ENCODE peak calls at places on chromosomes 2 and 18, in five cellular contexts. V, D, P, K and O are unnamed samples.

GRCh38 chr2:64992990-64993389 is 3.8 kb downstream of the SLC1A4 start:
- DNase-seq in D (no peak), V (no peak), K (peak; percentile 51), P (no peak), O (no peak)

GRCh38 chr2:54308186-54308585 is 52.2 kb upstream of the TSPYL6 start:
- DNase-seq in V (no peak), K (no peak), D (no peak), P (no peak), O (no peak)

GRCh38 chr18:75319905-75320304 is 107.6 kb downstream of the SMIM21 start:
- DNase-seq in P (no peak), K (no peak), D (no peak), V (no peak), O (no peak)

GRCh38 chr2:71385008-71385407 is 53.4 kb downstream of the ZNF638 start:
- DNase-seq in K (no peak), V (no peak), D (no peak), P (peak; percentile 58), O (no peak)

GRCh38 chr2:158753561-158754302 is 41.4 kb upstream of the DAPL1 start:
- DNase-seq in D (no peak), P (peak; percentile 30), K (no peak), V (peak; percentile 79), O (no peak)

GRCh38 chr18:60838677-60839076 is 466.1 kb upstream of the MC4R start:
- DNase-seq in K (no peak), D (no peak), V (no peak), P (no peak), O (no peak)

GRCh38 chr2:231361701-231362588 is 33.6 kb upstream of the B3GNT7 start:
- DNase-seq in D (no peak), P (no peak), K (no peak), V (peak; percentile 55), O (no peak)

GRCh38 chr2:170307052-170307451 is 129.1 kb downstream of the MYO3B start:
- DNase-seq in D (no peak), P (no peak), V (no peak), K (no peak), O (no peak)

GRCh38 chr18:48784654-48785053 is 166.1 kb downstream of the SMAD7 start:
- DNase-seq in K (no peak), D (no peak), P (no peak), V (no peak), O (no peak)

GRCh38 chr2:222615320-222615719 is 40.6 kb downstream of the FARSB start:
- DNase-seq in V (no peak), D (no peak), P (no peak), K (no peak), O (no peak)
- TF ChIP-seq CTCF in V (no peak), D (no peak), P (no peak), K (no peak), O (no peak)

DNA sequence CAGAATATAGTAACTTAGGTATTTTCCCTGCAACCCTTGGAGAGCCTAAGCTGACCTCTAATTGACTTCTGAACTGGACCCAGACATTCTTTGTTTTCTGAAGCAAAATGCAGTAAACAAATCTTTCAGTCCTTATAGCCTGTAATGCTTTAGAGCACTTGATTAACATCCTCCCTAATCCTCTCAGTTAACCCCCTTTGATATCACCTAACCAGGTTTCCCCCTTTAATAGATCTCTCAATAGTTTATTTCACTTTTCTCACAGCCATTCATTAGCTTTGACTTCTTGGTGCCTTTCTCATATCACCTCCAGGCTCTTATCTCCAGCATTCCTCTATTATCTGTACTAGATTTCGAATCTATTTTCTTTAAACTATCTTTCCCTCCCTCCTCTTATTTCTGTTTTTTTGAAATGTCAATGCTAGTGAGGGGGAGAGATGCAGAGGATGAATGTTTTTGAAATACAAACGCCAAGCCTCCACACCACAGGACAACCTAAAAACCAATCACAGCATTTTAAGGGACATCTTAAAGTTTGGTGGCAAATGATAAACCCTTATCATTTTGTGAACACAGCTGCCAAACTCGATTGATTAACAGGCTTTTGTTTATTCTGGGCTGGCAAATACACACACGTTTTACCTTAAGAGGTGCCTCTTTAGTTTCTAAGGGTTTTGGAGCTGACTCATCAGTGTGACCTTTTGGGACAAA is 4.6 kb upstream of the MEIS1 start:
- DNase-seq in P (no peak), K (no peak), D (no peak), V (peak; percentile 53), O (no peak)
- H3K27me3 ChIP-seq in P (no peaks in the 10 kb centered on the region), K (no peaks in the 10 kb centered on the region), D (peaks cover 3% of the 10 kb centered on the region), V (peaks cover 37% of the 10 kb centered on the region), O (peaks cover 30% of the 10 kb centered on the region)

GRCh38 chr18:26656944-26657536 is 108.7 kb upstream of the KCTD1 start:
- DNase-seq in K (peak; percentile 77), D (no peak), V (peak; percentile 86), P (peak; percentile 3), O (peak; percentile 85)
- TF ChIP-seq CTCF in K (peak; percentile 13), D (no peak), V (peak; percentile 47), P (peak; percentile 46), O (peak; percentile 39)

DNA sequence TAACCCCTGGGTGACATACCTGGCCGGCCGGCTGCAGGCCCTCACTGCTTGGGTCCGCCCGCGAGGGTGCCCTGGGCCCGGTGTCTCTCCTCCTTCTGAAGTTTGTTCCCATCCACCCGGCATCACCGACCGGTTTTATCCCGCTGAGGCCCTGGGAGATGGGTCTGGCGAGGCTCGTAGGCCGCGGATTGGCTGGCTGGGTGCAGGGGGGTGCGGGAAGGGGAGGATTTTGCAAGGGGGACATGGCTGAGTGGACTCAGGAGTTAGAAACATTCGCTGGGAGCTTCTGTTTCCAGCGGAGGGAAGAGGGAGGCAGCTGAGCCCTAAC is at the start of gene PAX8:
- DNase-seq in V (peak; percentile 70), P (no peak), D (no peak), K (no peak), O (no peak)
- H3K27me3 ChIP-seq in V (peaks cover 92% of the 10 kb centered on the region), P (peaks cover 44% of the 10 kb centered on the region), D (peaks cover 34% of the 10 kb centered on the region), K (no peaks in the 10 kb centered on the region), O (peaks cover 50% of the 10 kb centered on the region)

DNA sequence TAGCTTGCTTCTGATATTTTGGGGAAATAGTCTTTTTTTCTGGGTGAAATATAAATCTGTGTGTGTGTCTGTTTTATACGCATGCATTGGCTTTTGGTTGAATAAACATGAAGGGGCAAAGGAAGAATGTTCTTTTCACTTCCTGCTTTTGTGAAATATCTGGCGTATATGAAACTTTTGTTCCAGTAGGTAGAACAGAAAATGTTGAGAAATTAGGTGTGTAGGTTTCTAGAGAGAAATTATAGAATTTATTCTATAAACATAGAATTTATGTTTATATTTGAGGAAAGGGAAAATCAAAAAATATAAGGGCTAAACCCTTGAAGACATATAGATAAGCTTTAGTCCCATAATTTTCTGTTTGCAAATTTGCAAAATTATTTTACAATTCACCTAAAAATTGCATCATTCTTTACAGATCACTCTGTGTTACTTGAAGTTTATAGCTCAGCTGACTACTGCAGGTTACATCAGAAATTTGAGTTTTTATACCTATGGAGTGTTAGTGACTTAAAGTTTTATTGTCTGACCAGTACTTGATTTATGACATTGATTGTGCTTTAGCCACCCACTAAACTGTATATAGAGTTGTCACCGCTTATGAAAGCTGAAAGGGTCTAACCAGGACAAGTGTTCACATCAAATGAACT is 116.1 kb downstream of the FAM117B start:
- DNase-seq in K (no peak), V (no peak), P (no peak), D (no peak), O (no peak)
- TF ChIP-seq CTCF in K (no peak), V (no peak), P (no peak), D (no peak), O (no peak)

GRCh38 chr2:11556101-11556806 is 22.4 kb downstream of the GREB1 start:
- DNase-seq in D (no peak), K (no peak), P (no peak), V (peak; percentile 39), O (peak; percentile 21)
- H3K27me3 ChIP-seq in D (no peaks in the 10 kb centered on the region), K (no peaks in the 10 kb centered on the region), P (peaks cover 49% of the 10 kb centered on the region), V (no peaks in the 10 kb centered on the region), O (no peaks in the 10 kb centered on the region)

GRCh38 chr2:10481666-10482157 is 33.6 kb upstream of the ODC1 start:
- DNase-seq in V (peak; percentile 38), K (no peak), D (no peak), P (no peak), O (peak; percentile 50)

GRCh38 chr2:10481055-10481665 is 33.0 kb upstream of the ODC1 start:
- DNase-seq in P (no peak), V (no peak), K (no peak), D (no peak), O (no peak)

GRCh38 chr2:10478916-10479315 is 30.8 kb upstream of the ODC1 start:
- DNase-seq in V (peak; percentile 49), P (no peak), K (no peak), D (no peak), O (no peak)

GRCh38 chr2:10482460-10482859 is 34.3 kb upstream of the ODC1 start:
- DNase-seq in V (no peak), P (no peak), D (no peak), K (no peak), O (no peak)

DNA sequence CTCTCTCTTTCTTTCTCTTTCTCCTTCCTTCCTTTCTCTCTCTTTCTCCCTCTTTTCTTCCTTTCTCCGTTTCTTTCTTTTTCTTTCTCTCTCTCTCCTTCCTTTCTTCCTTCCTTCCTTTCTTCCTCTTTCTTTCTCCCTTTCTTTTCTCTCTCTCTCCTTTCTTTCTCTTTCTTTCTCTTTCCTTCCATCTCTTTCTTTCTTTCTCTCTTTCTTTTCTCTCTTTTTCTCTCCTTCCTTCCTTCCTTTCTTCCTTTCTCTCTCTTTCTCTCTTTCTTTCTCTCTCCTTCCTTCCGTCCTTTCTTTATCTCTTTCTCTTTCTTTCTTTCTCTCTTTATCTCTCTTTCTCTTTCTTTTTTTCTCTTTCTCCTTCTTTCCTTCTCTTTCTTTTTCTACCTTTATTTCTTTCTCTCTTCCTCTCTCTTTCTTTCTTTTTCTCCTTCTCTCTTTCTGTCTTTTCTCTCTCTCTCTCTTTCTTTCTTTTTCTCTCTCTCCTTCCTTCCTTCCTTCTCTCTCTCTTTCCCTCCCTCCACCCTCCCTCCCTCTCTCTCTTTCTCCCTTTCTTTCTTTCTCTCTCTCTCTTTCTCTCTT is 32.3 kb upstream of the ODC1 start:
- DNase-seq in P (no peak), D (no peak), V (no peak), K (no peak), O (no peak)
- TF ChIP-seq CTCF in P (no peak), D (peak; percentile 42), V (no peak), K (no peak), O (no peak)

GRCh38 chr2:108934583-108935230 is 54.3 kb downstream of the EDAR start:
- DNase-seq in V (no peak), K (no peak), P (no peak), D (no peak), O (no peak)

GRCh38 chr2:108933691-108934117 is 55.3 kb downstream of the EDAR start:
- DNase-seq in P (no peak), V (no peak), D (no peak), K (no peak), O (no peak)

GRCh38 chr2:108932736-108933135 is 56.3 kb downstream of the EDAR start:
- DNase-seq in D (no peak), P (no peak), V (no peak), K (no peak), O (no peak)

GRCh38 chr2:108935231-108935863 is 53.7 kb downstream of the EDAR start:
- DNase-seq in K (no peak), P (no peak), D (no peak), V (no peak), O (no peak)

DNA sequence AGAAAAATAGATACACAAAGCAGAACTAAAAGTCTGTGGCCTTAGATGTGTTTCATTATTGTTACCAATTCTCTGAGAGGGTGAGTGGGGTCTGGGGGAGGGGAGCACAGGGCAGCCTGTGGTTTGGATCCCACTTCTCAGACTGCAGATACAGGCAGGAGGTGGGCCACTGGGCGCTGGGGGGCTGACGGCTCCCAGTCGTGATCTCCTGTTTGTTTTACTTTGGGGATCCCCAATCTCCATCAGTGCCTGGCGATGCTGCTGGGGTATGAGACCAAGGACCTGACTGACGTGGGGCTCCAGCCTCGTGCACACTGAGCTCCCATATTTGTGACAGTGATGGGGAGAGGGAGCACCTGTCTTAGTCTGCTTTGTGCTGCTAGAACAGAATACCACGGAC is 54.9 kb downstream of the EDAR start:
- DNase-seq in D (no peak), K (no peak), V (no peak), P (no peak), O (no peak)
- H3K27me3 ChIP-seq in D (no peaks in the 10 kb centered on the region), K (no peaks in the 10 kb centered on the region), V (no peaks in the 10 kb centered on the region), P (peaks cover 59% of the 10 kb centered on the region), O (no peaks in the 10 kb centered on the region)

GRCh38 chr2:63841254-63842022 is at the start of gene UGP2:
- DNase-seq in D (peak; percentile 68), K (peak; percentile 92), V (peak; percentile 96), P (peak; percentile 83), O (peak; percentile 96)
- TF ChIP-seq CTCF in D (peak; percentile 24), K (no peak), V (peak; percentile 50), P (peak; percentile 30), O (peak; percentile 12)